ENCODE peak calls at places on chromosome 13, in ten cellular contexts. L is neuronal stem cell, Q is colonic mucosa, J is left ventricle myocardium inferior, C is tibial artery, M is SK-N-MC, O is lower leg skin, W is Peyer's patch, I is psoas muscle, U is astrocyte of the spinal cord. A is an unnamed sample.
A peak's percentile ranks its signal among the peaks of the same experiment; 100 is the strongest.

GRCh38 chr13:45548281-45548680 is 67.3 kb downstream of the ERICH6B start:
- DNase-seq in Q (no peak), J (no peak), M (no peak), W (no peak), L (no peak), U (no peak), O (no peak), C (no peak), I (no peak), A (no peak)

GRCh38 chr13:80338781-80339577 is 1.9 kb downstream of the SPRY2 start:
- DNase-seq in U (peak; percentile 84), L (peak; percentile 82), C (peak; percentile 83), O (peak; percentile 94), J (peak; percentile 76), M (no peak), W (peak; percentile 76), Q (peak; percentile 62), I (peak; percentile 78), A (peak; percentile 40)

GRCh38 chr13:25882732-25883357 is 169.0 kb downstream of the SHISA2 start:
- DNase-seq in Q (no peak), M (no peak), C (no peak), I (no peak), L (no peak), U (peak; percentile 22), O (no peak), J (no peak), W (no peak), A (no peak)

GRCh38 chr13:52003551-52003950 is 7.7 kb downstream of the ATP7B start:
- DNase-seq in Q (no peak), I (no peak), M (no peak), O (no peak), U (no peak), J (no peak), L (no peak), C (no peak), W (no peak), A (no peak)

GRCh38 chr13:60214213-60215079 is 50.7 kb upstream of the DIAPH3 start:
- DNase-seq in L (no peak), I (no peak), Q (no peak), C (no peak), J (no peak), W (no peak), U (no peak), M (no peak), O (no peak), A (no peak)

GRCh38 chr13:109949395-109949794 is 163.0 kb upstream of the IRS2 start:
- DNase-seq in O (no peak), J (no peak), C (no peak), L (no peak), M (no peak), Q (no peak), U (no peak), I (no peak), W (no peak), A (no peak)

GRCh38 chr13:74931698-74932433 is 550.1 kb downstream of the TBC1D4 start:
- DNase-seq in W (no peak), M (no peak), I (no peak), C (no peak), Q (no peak), J (no peak), O (no peak), U (no peak), L (no peak), A (no peak)

GRCh38 chr13:32007494-32007893 is 24.1 kb upstream of the FRY start:
- DNase-seq in L (no peak), I (no peak), J (no peak), M (no peak), Q (no peak), W (no peak), O (no peak), C (no peak), U (no peak), A (no peak)

GRCh38 chr13:72782717-72783116 is 784 bp downstream of the PIBF1 start:
- DNase-seq in O (no peak), M (no peak), J (no peak), U (peak; percentile 31), Q (no peak), W (no peak), C (no peak), I (no peak), L (no peak), A (peak; percentile 6)

GRCh38 chr13:93304868-93305613 is 78.4 kb downstream of the GPC6 start:
- DNase-seq in U (no peak), L (no peak), M (no peak), C (no peak), Q (no peak), W (no peak), O (no peak), J (no peak), I (no peak), A (no peak)
- H3K4me3 ChIP-seq in U (no peak overlapping the region), L (no peak overlapping the region), M (no peak overlapping the region), C (no peak overlapping the region), Q (no peak overlapping the region), W (no peak overlapping the region), O (no peak overlapping the region), J (no peak overlapping the region), I (no peak overlapping the region), A (no peak overlapping the region)

DNA sequence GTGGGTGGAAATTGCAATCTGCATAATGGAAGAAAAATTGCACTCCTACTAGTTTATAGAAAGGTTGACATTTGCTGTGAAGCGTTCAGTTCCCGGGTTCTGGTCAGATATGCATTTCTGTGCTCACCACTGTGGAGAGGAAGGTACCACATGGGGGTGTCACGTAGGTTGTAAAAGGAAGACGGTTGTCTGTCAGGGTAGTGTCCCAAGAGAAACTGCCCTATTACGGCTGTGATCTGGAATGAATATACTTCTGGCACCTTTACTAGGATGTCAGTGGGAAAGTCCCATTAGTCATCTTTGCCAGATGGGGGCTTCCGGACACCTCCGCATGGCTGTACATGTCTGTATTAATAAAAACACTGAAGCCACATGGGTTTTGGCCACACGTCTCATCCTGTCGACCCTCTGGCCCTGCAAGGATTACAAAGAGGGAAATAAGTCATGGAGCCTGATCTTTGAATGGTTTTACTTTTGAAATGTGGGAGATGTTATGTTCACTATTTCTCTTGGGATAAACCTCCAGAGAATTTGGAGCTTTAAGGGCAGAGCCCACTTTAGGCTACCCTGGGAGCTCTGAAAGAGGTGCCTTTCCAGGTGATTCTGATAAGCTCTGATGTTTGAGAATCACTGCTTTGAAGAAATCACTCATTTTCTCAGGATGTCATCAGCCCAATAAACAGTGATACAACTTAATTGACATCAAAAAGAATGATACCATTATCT is 133.9 kb downstream of the AKAP11 start:
- DNase-seq in I (no peak), L (no peak), C (no peak), U (peak; percentile 65), W (peak; percentile 48), O (no peak), Q (no peak), M (no peak), J (no peak), A (peak; percentile 96)
- H3K4me3 ChIP-seq in I (no peak overlapping the region), L (no peak overlapping the region), C (no peak overlapping the region), U (no peak overlapping the region), W (no peak overlapping the region), O (no peak overlapping the region), Q (no peak overlapping the region), M (no peak overlapping the region), J (no peak overlapping the region), A (peak overlapping the region; percentile 54)

DNA sequence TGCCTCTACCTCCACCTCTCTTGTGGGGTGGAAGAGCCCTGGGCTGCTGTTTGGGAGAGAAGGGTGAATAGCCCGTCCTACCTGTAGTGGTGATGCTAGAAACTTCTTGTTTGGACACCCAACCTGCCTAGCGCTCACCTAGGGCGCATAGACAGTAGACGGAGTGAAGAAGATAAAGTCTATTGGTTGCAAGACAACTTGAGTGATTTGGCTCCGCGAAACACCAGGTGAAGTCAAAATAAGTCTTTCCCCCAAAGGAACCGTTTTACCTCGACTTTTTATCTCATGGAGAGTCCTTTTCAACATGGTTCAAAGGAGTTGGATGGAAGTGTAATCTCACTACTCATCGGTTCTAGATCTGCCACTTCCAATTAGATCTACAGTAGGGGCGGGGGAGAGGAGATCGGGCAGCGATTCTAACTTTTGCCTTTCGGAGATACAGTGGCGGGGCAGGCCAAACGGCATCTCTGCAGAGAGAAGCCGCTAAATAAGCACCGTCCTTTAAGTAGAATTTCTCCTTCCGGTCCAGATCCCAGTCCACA is 694 bp upstream of the ZIC5 start:
- DNase-seq in J (no peak), M (no peak), L (no peak), O (no peak), Q (peak; percentile 16), W (peak; percentile 15), U (no peak), C (no peak), I (no peak), A (no peak)
- H3K4me3 ChIP-seq in J (no peak overlapping the region), M (peak overlapping the region; percentile 86), L (peak overlapping the region; percentile 41), O (no peak overlapping the region), Q (no peak overlapping the region), W (no peak overlapping the region), U (peak overlapping the region; percentile 34), C (no peak overlapping the region), I (no peak overlapping the region), A (no peak overlapping the region)

GRCh38 chr13:20720499-20720898 is 17.0 kb downstream of the IL17D start:
- DNase-seq in J (no peak), L (no peak), M (no peak), W (no peak), U (no peak), O (no peak), C (no peak), Q (no peak), I (no peak), A (no peak)

GRCh38 chr13:20719783-20720182 is 16.3 kb downstream of the IL17D start:
- DNase-seq in M (no peak), C (no peak), I (no peak), J (no peak), L (no peak), W (no peak), Q (no peak), U (no peak), O (no peak), A (no peak)

GRCh38 chr13:20718958-20719566 is 15.6 kb downstream of the IL17D start:
- DNase-seq in W (no peak), I (no peak), L (no peak), U (no peak), J (no peak), C (no peak), M (no peak), O (no peak), Q (no peak), A (no peak)

GRCh38 chr13:20721058-20721453 is 17.6 kb downstream of the IL17D start:
- DNase-seq in W (no peak), Q (no peak), L (no peak), I (no peak), C (no peak), O (no peak), M (no peak), U (no peak), J (no peak), A (no peak)

DNA sequence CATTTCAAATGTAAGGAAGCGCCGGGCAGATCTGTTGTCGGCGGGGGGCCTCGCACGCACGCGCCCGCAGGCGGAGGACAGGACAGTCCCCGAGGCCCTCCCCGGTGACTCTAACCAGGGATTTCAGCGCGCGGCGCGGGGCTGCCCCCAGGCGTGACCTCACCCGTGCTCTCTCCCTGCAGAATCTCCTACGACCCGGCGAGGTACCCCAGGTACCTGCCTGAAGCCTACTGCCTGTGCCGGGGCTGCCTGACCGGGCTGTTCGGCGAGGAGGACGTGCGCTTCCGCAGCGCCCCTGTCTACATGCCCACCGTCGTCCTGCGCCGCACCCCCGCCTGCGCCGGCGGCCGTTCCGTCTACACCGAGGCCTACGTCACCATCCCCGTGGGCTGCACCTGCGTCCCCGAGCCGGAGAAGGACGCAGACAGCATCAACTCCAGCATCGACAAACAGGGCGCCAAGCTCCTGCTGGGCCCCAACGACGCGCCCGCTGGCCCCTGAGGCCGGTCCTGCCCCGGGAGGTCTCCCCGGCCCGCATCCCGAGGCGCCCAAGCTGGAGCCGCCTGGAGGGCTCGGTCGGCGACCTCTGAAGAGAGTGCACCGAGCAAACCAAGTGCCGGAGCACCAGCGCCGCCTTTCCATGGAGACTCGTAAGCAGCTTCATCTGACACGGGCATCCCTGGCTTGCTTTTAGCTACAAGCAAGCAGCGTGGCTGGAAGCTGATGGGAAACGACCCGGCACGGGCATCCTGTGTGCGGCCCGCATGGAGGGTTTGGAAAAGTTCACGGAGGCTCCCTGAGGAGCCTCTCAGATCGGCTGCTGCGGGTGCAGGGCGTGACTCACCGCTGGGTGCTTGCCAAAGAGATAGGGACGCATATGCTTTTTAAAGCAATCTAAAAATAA is 18.2 kb downstream of the IL17D start:
- DNase-seq in U (peak; percentile 58), C (peak; percentile 60), M (no peak), I (peak; percentile 60), W (no peak), J (peak; percentile 55), Q (peak; percentile 37), O (no peak), L (no peak), A (no peak)
- H3K4me3 ChIP-seq in U (peak overlapping the region; percentile 27), C (peak overlapping the region; percentile 48), M (peak overlapping the region; percentile 38), I (peak overlapping the region; percentile 67), W (peak overlapping the region; percentile 6), J (peak overlapping the region; percentile 64), Q (peak overlapping the region; percentile 35), O (no peak overlapping the region), L (peak overlapping the region; percentile 79), A (no peak overlapping the region)